ENCODE peak calls at places on chromosomes 16 and 17, in seven cellular contexts. K is stimulated activated CD8-positive, alpha-beta memory T cell treated with anti-CD3 and anti-CD28 coated beads, Interleukin-7, amount 100 ng/mL, for 4 hours; D is GM23248; E is fibroblast of lung; P is activated naive CD8-positive, alpha-beta T cell treated with anti-CD3 and anti-CD28 coated beads for 36 hours; N is T47D; C is HCEC 1CT. B is an unnamed sample.

GRCh38 chr17:80108321-80108971 is 7.1 kb downstream of the GAA start:
- DNase-seq in K (no peak), P (no peak), N (no peak), D (no peak), C (no peak), E (no peak), B (no peak)

GRCh38 chr16:1991588-1992474 is 2.1 kb downstream of the SYNGR3 start:
- DNase-seq in D (peak), N (peak), K (peak), C (peak), E (peak), P (peak), B (peak)

GRCh38 chr17:64024781-64025731 is 4.6 kb upstream of the ICAM2 start:
- DNase-seq in C (no peak), E (no peak), P (peak), N (no peak), K (peak), D (peak), B (no peak)

GRCh38 chr17:16934836-16935235 is 37.1 kb downstream of the TNFRSF13B start:
- DNase-seq in E (no peak), C (no peak), P (no peak), D (no peak), K (no peak), N (no peak), B (no peak)

GRCh38 chr17:32813021-32813420 is 63.9 kb downstream of the MYO1D start:
- DNase-seq in N (no peak), K (no peak), D (peak), C (peak), P (no peak), E (peak), B (no peak)

GRCh38 chr17:7083592-7083991 is 3.5 kb upstream of the CLEC10A start:
- DNase-seq in K (no peak), C (peak), P (no peak), D (peak), E (no peak), N (no peak), B (peak)

GRCh38 chr17:72715906-72716572 is 376.4 kb downstream of the SLC39A11 start:
- DNase-seq in P (no peak), C (peak), N (no peak), E (peak), K (no peak), D (peak), B (peak)

GRCh38 chr17:19022128-19022527 is 17.6 kb upstream of the FAM83G start:
- DNase-seq in N (no peak), K (no peak), C (no peak), E (no peak), P (no peak), D (no peak), B (no peak)

GRCh38 chr16:1378087-1378803 is 26.5 kb downstream of the GNPTG start:
- DNase-seq in D (no peak), N (no peak), K (no peak), P (no peak), E (no peak), C (no peak), B (no peak)

GRCh38 chr17:9729735-9730420 is 61.5 kb downstream of the DHRS7C start:
- DNase-seq in C (no peak), E (no peak), P (no peak), K (no peak), N (no peak), D (peak), B (no peak)

GRCh38 chr17:14427914-14428639 is 127.2 kb downstream of the HS3ST3B1 start:
- DNase-seq in E (no peak), K (peak), P (peak), C (no peak), D (no peak), N (no peak), B (no peak)

GRCh38 chr16:16865374-16865773 is 486.4 kb downstream of the NPIPA7 start:
- DNase-seq in K (no peak), E (no peak), D (no peak), P (no peak), C (no peak), N (no peak), B (no peak)

GRCh38 chr17:38970804-38971203 is 3.6 kb upstream of the FBXO47 start:
- DNase-seq in D (no peak), N (no peak), E (no peak), C (no peak), P (no peak), K (no peak), B (no peak)

GRCh38 chr16:2815299-2815771 is 1.7 kb upstream of the PRSS21 start:
- DNase-seq in K (no peak), P (no peak), C (no peak), D (no peak), N (no peak), E (no peak), B (no peak)

GRCh38 chr17:58249270-58250133 is 11.1 kb downstream of the LPO start:
- DNase-seq in P (peak), N (peak), E (peak), C (peak), K (peak), D (peak), B (peak)

GRCh38 chr16:57764341-57765159 is 29.0 kb downstream of the KATNB1 start:
- DNase-seq in K (no peak), P (peak), N (peak), D (peak), E (peak), C (peak), B (peak)

GRCh38 chr17:1058423-1059130 is 61.6 kb downstream of the TIMM22 start:
- DNase-seq in N (no peak), K (no peak), P (peak), D (peak), C (peak), E (peak), B (peak)

GRCh38 chr16:26005336-26005735 is 313.6 kb downstream of the HS3ST4 start:
- DNase-seq in C (no peak), K (no peak), N (no peak), D (no peak), P (no peak), E (no peak), B (no peak)

GRCh38 chr17:80830020-80830780 is 161.4 kb upstream of the CHMP6 start:
- DNase-seq in D (no peak), K (no peak), N (no peak), C (no peak), E (no peak), P (no peak), B (no peak)

B was measured in foreskin fibroblast.